ENCODE peak calls at places on chromosomes 1 and 21, in four cellular contexts. E is GM13976, N is bronchial epithelial cell, J is glutamatergic neuron. O is an unnamed sample.

GRCh38 chr1:11569551-11569950 is 84.7 kb downstream of the FBXO2 start:
- DNase-seq in N (peak; percentile 90), E (no peak), J (no peak), O (no peak)

GRCh38 chr1:227941509-227942020 is 6.2 kb downstream of the WNT9A start:
- DNase-seq in N (no peak), J (peak; percentile 64), E (no peak), O (no peak)

GRCh38 chr1:212401838-212402582 is 12.7 kb downstream of the PACC1 start:
- DNase-seq in N (peak; percentile 89), J (no peak), E (no peak), O (no peak)

GRCh38 chr21:42063206-42063577 is 7.9 kb upstream of the UMODL1 start:
- DNase-seq in J (no peak), E (no peak), N (no peak), O (no peak)

GRCh38 chr1:201530741-201531521 is 8.0 kb upstream of the NAV1 start:
- DNase-seq in J (peak; percentile 82), N (peak; percentile 54), E (peak; percentile 76), O (peak; percentile 73)

GRCh38 chr21:43282358-43283120 is 113.7 kb downstream of the CRYAA start:
- DNase-seq in E (no peak), J (no peak), N (no peak), O (no peak)

GRCh38 chr1:246971322-246971721 is 36.5 kb downstream of the ZNF695 start:
- DNase-seq in N (no peak), E (no peak), J (peak; percentile 44), O (no peak)

GRCh38 chr21:43767980-43768867 is 7.9 kb downstream of the CSTB start:
- DNase-seq in J (no peak), N (peak; percentile 89), E (no peak), O (no peak)

GRCh38 chr1:227793948-227794812 is 21.3 kb upstream of the PRSS38 start:
- DNase-seq in J (no peak), E (no peak), N (peak; percentile 25), O (peak; percentile 16)

GRCh38 chr1:157490337-157491165 is 61.8 kb downstream of the FCRL5 start:
- DNase-seq in E (peak; percentile 54), J (peak; percentile 85), N (peak; percentile 32), O (peak; percentile 54)

GRCh38 chr1:222276062-222276461 is 271.8 kb downstream of the HHIPL2 start:
- DNase-seq in N (no peak), J (no peak), E (no peak), O (no peak)

GRCh38 chr1:70528591-70529333 is 117.7 kb downstream of the CTH start:
- DNase-seq in N (peak; percentile 47), E (peak; percentile 38), J (peak; percentile 35), O (peak; percentile 35)

GRCh38 chr1:179785025-179785424 is 41.9 kb downstream of the FAM163A start:
- DNase-seq in E (no peak), N (no peak), J (no peak), O (no peak)

GRCh38 chr1:206471993-206472392 is 1.7 kb downstream of the IKBKE start:
- DNase-seq in E (no peak), N (no peak), J (no peak), O (no peak)

GRCh38 chr1:217889401-217889800 is 258.3 kb downstream of the SPATA17 start:
- DNase-seq in N (no peak), E (no peak), J (peak; percentile 76), O (no peak)

GRCh38 chr1:28595412-28596191 is 3.5 kb downstream of the RAB42 start:
- DNase-seq in E (no peak), N (no peak), J (no peak), O (no peak)

GRCh38 chr1:244735854-244736561 is 83.1 kb downstream of the DESI2 start:
- DNase-seq in J (no peak), N (no peak), E (no peak), O (no peak)

GRCh38 chr1:38114231-38114630 is 67.6 kb upstream of the POU3F1 start:
- DNase-seq in N (peak; percentile 60), J (no peak), E (no peak), O (no peak)

GRCh38 chr1:181135815-181136737 is 47.6 kb downstream of the IER5 start:
- DNase-seq in E (no peak), J (no peak), N (peak; percentile 90), O (no peak)

GRCh38 chr21:45634511-45635183 is 8.9 kb upstream of the PCBP3 start:
- DNase-seq in N (no peak), E (peak; percentile 39), J (no peak), O (no peak)

GRCh38 chr1:25787477-25788043 is 12.4 kb upstream of the SELENON start:
- DNase-seq in E (no peak), N (no peak), J (no peak), O (no peak)

GRCh38 chr1:29269356-29269755 is 33.0 kb downstream of the PTPRU start:
- DNase-seq in E (no peak), J (no peak), N (no peak), O (no peak)

GRCh38 chr1:20365421-20366075 is 74.9 kb downstream of the VWA5B1 start:
- DNase-seq in J (no peak), N (no peak), E (no peak), O (no peak)

GRCh38 chr1:186420311-186420710 is 40.6 kb downstream of the PDC start:
- DNase-seq in N (no peak), E (no peak), J (no peak), O (no peak)

DNA sequence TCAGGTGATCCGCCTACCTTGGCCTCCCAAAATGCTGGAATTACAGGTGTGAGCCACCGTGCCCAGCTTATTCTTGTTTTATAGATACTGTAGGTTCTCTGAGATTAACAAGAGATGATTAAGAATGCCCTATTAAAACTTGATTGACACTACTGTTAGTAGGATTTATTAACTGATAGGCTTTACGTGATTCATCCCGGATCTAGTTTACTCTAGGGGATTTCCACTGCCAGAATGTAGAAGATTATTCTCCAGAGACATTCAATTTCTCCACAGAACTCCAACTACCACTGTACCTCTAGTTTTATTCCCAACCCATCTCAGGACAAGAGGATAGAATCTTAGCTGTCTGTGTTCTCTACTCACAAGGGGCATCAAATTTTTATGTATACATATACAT is 26.3 kb upstream of the RBM34 start:
- DNase-seq in J (no peak), E (no peak), N (no peak), O (no peak)
- TF ChIP-seq CTCF in J (no peak), E (no peak), N (no peak), O (no peak)

DNA sequence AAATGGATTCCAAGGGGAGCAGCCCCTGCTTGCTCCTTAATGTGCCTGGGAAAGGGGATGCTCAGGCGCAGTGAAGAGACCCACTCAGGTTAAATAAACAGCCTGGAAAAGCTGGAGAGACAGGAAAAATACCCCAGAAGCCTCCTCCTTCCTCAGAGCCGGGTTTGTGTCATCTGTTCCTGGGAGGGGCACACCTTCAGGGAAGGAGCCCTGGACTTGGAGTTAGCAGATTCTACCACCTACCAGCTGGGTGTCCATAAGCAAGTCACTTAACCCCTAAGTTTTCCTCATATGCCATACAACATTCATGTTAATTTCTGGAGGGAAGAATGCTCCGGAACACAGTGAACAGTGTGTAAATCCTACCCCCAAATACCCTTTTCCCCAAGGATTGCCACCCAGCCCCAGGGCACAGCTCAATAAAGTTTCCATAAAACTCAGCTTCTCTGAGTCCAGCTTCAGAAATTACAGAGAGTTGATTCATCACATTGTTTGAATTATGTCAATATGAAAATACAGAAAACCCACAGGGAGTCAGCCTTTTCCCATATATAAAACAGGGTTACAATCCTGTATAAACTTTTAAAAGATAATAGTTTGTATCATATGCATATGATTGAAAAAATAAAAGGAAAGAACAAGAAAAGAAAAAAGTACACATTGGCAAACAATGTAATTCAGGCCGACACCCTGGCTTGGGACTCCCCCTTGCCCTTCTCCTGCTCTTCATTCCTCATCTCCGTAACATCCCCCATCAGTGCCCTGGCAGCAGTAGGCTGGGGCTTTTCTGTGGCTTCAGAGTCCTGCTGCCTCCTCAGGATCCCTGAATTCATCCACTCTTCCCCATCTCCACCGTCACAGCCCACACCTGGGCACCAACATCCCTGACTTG is 291.8 kb upstream of the USP24 start:
- DNase-seq in E (no peak), N (no peak), J (no peak), O (no peak)
- TF ChIP-seq CTCF in E (no peak), N (no peak), J (no peak), O (no peak)

GRCh38 chr21:39153373-39153772 is 29.9 kb downstream of the PSMG1 start:
- DNase-seq in E (no peak), J (no peak), N (peak; percentile 13), O (no peak)
- TF ChIP-seq CTCF in E (no peak), J (peak; percentile 57), N (peak; percentile 57), O (no peak)

DNA sequence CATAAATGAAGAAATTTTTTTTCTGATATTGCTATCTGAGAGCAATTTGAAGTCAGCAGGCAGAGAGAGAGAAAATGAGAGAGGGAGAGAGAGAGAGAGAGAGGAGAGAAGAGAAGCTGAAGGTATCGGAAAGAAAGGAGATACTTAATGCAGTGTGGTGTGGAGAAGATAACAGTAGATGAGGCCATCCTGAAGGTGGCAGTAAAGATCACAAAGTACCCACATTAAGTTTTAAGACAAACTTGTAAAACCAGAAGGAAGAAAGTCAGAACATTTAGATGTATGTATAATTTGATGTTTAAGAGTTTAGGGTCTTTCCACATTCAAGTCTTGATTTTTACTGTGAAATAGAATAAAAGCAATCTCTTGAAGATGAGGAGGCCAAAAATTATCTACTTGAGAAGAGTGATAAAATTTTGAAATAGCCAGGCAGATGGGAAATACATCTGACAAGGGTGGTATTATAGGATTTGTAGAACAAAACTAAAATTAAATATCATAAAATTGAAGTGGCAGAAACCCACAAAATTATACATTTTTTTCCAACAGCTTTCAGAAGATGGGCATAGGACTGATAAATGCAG is 1753.4 kb downstream of the MRPL39 start:
- DNase-seq in N (peak; percentile 15), J (no peak), E (peak; percentile 19), O (peak; percentile 20)
- TF ChIP-seq CTCF in N (no peak), J (peak; percentile 44), E (peak; percentile 53), O (peak; percentile 35)

DNA sequence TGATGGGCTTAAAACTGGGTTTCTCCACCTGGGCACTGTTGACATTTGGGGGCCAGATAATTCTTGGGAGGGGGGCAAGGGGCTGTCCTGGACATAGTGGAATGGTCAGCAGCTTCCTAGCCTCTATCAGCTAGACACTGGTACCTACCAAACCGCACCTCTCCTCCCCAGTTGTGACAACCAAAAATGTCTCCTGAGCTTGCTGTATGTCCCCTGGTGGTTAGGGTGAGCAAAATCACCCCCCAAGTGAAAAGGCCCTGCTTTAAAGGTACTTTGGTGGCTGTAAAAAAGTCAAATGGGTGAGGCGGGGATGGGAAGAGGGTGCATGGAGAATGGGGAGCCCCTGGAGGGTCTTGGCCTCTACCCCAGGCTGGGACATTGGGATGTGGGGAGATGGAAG is 182.0 kb downstream of the IGSF21 start:
- DNase-seq in N (no peak), J (no peak), E (no peak), O (no peak)
- TF ChIP-seq CTCF in N (no peak), J (peak; percentile 6), E (no peak), O (no peak)

GRCh38 chr1:203480525-203481084 is 5.0 kb downstream of the PRELP start:
- DNase-seq in N (peak; percentile 87), E (no peak), J (no peak), O (no peak)

GRCh38 chr1:203478986-203479385 is 3.4 kb downstream of the PRELP start:
- DNase-seq in E (no peak), J (no peak), N (no peak), O (no peak)

GRCh38 chr1:203479646-203480045 is 4.0 kb downstream of the PRELP start:
- DNase-seq in J (no peak), E (no peak), N (no peak), O (no peak)

GRCh38 chr1:203481186-203481585 is 5.6 kb downstream of the PRELP start:
- DNase-seq in N (no peak), E (no peak), J (no peak), O (no peak)

DNA sequence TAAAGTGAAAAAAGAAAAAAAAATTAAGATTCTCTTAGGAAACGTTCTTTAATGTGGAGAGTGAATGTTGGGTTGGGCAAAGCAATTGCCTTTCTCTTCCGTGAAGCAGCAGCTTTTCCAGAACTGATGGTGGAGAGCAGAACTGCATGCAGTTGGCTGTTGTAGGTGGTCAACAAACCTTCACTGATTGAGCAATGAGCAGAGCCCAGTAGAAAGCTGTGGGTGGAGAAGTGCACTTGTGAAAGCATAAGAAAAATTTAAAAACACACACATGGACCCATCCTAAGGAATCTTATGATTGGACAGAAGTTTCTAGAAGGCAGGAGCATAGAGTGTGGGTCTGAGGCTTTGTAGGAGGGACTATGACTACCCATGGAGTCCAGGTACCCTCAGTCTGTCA is 4.5 kb downstream of the PRELP start:
- DNase-seq in N (no peak), E (no peak), J (no peak), O (no peak)
- TF ChIP-seq CTCF in N (no peak), E (no peak), J (no peak), O (no peak)

O was measured in GM10248.